ENCODE peak calls at places on chromosome 10, in seven cellular contexts. B is sigmoid colon; J is cardiac muscle cell; Q is MM.1S; Z is right cardiac atrium; K is uterus; X is CD8-positive, alpha-beta memory T cell. C is an unnamed sample.

GRCh38 chr10:33937987-33938386 is 603.5 kb upstream of the NRP1 start:
- DNase-seq in Z (no peak), K (no peak), B (no peak), Q (no peak), J (no peak), X (no peak), C (no peak)

GRCh38 chr10:132570771-132571564 is 33.4 kb downstream of the INPP5A start:
- DNase-seq in J (no peak), X (no peak), K (no peak), Q (peak; percentile 69), Z (peak; percentile 65), B (no peak), C (no peak)

GRCh38 chr10:20839141-20839540 is 58.0 kb downstream of the NEBL start:
- DNase-seq in X (no peak), K (no peak), J (no peak), B (no peak), Q (no peak), Z (no peak), C (no peak)

GRCh38 chr10:112262556-112262955 is 20.6 kb upstream of the TECTB start:
- DNase-seq in Q (no peak), Z (no peak), B (no peak), K (no peak), J (peak; percentile 10), X (no peak), C (no peak)

GRCh38 chr10:98308602-98309365 is 40.8 kb upstream of the LOXL4 start:
- DNase-seq in Q (no peak), K (no peak), B (no peak), J (no peak), Z (no peak), X (no peak), C (no peak)

GRCh38 chr10:128414568-128414967 is 288.3 kb upstream of the MKI67 start:
- DNase-seq in X (no peak), K (no peak), J (no peak), Q (no peak), Z (no peak), B (no peak), C (no peak)

GRCh38 chr10:71927669-71928592 is 36.3 kb upstream of the CHST3 start:
- DNase-seq in K (no peak), J (peak; percentile 38), B (no peak), X (no peak), Q (no peak), Z (no peak), C (no peak)

GRCh38 chr10:47412869-47413268 is 28.8 kb upstream of the ZNF488 start:
- DNase-seq in J (peak; percentile 42), K (no peak), B (no peak), Q (no peak), Z (no peak), X (no peak), C (no peak)

GRCh38 chr10:46555713-46556514 is 544 bp downstream of the GPRIN2 start:
- DNase-seq in K (no peak), X (no peak), Z (peak; percentile 54), B (peak; percentile 66), Q (peak; percentile 1), J (no peak), C (no peak)

GRCh38 chr10:118041316-118041715 is 5.4 kb downstream of the RAB11FIP2 start:
- DNase-seq in X (no peak), Q (no peak), J (peak; percentile 66), B (no peak), Z (no peak), K (no peak), C (no peak)

GRCh38 chr10:27884185-27884630 is 114.7 kb downstream of the ODAD2 start:
- DNase-seq in J (no peak), K (no peak), Q (no peak), Z (no peak), X (no peak), B (no peak), C (no peak)

GRCh38 chr10:126597206-126597605 is 73.3 kb downstream of the C10orf90 start:
- DNase-seq in K (no peak), B (no peak), X (no peak), Z (no peak), J (no peak), Q (no peak), C (no peak)

GRCh38 chr10:102642553-102643345 is 1.5 kb upstream of the TRIM8 start:
- DNase-seq in B (peak; percentile 86), Q (peak; percentile 54), J (peak; percentile 48), Z (peak; percentile 90), X (no peak), K (peak; percentile 75), C (peak; percentile 38)

GRCh38 chr10:30980951-30981616 is 50.6 kb downstream of the ZNF438 start:
- DNase-seq in Z (peak; percentile 75), X (no peak), K (peak; percentile 76), Q (no peak), B (peak; percentile 91), J (peak; percentile 86), C (peak; percentile 68)

GRCh38 chr10:29807407-29807806 is 172.6 kb upstream of the SVIL start:
- DNase-seq in X (no peak), B (no peak), Q (no peak), J (peak; percentile 56), K (no peak), Z (no peak), C (no peak)

GRCh38 chr10:129320340-129320739 is 146.7 kb upstream of the MGMT start:
- DNase-seq in J (peak; percentile 11), B (no peak), Q (no peak), Z (no peak), X (no peak), K (no peak), C (no peak)

GRCh38 chr10:97066877-97067555 is 118.7 kb downstream of the SLIT1 start:
- DNase-seq in K (no peak), B (no peak), Z (no peak), X (no peak), J (no peak), Q (no peak), C (no peak)

GRCh38 chr10:116132716-116133420 is 140.1 kb downstream of the GFRA1 start:
- DNase-seq in B (no peak), K (no peak), Z (no peak), J (no peak), Q (no peak), X (no peak), C (no peak)

GRCh38 chr10:112811741-112812551 is 138.1 kb upstream of the TCF7L2 start:
- DNase-seq in B (no peak), X (no peak), Q (no peak), J (peak; percentile 92), Z (peak; percentile 79), K (no peak), C (peak; percentile 88)

GRCh38 chr10:70357447-70358035 is 24.9 kb downstream of the LRRC20 start:
- DNase-seq in J (no peak), B (no peak), Z (no peak), K (no peak), X (no peak), Q (no peak), C (no peak)

GRCh38 chr10:110074298-110074697 is 66.5 kb downstream of the ADD3 start:
- DNase-seq in Z (no peak), J (peak; percentile 74), B (no peak), Q (no peak), X (no peak), K (no peak), C (peak; percentile 38)
- H3K4me1 ChIP-seq in Z (peaks cover 14% of the 10 kb centered on the region), J (peaks cover 81% of the 10 kb centered on the region), B (no peaks in the 10 kb centered on the region), Q (peaks cover 51% of the 10 kb centered on the region), X (peaks cover 92% of the 10 kb centered on the region), K (no peaks in the 10 kb centered on the region), C (peaks cover 57% of the 10 kb centered on the region)

DNA sequence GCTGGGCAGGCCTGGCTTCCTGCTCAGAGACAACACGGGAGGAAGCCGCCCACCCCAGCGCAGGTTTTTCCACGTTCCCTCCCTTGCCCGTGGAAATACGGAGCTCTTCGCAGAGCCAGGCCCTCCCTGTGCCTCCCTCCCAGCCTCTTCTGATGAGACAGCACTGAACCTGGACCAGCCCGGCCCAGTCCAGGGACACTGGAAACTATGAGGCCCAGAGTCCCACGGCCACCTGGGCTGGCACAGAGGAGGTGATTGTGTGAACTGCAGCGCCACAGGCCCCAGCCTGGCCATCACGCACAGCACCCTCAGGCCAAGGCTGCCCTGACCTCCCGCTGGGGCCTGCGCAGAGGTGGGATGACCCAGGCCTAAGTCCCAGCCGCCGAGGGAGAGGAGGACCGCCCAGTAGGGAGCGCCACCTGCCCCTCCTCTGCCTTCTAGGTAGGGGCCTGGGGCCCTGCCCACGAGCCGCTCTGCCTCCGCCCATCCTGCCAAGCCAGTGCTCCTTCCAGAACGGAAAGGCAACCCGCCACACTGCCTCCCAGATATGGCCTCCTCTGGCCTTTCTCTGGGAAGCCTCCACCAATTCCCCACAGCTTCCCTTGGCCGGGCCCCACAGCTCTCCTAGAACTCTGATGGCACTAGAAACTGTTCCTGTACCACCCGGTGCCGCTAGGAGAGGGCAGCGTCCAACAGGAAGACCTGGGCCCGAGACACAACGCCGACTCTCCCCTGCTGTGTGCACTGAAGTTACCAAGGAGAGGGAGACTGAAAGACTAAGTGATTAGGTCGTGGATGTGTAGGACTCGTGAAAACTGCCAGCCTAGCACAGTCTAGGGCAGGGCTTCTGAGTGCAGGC is 57.2 kb downstream of the PROSER2 start:
- DNase-seq in Q (no peak), B (no peak), J (no peak), X (no peak), K (no peak), Z (no peak), C (no peak)
- H3K4me3 ChIP-seq in Q (no peak overlapping the region), B (no peak overlapping the region), J (no peak overlapping the region), X (no peak overlapping the region), K (no peak overlapping the region), Z (no peak overlapping the region), C (no peak overlapping the region)

GRCh38 chr10:79980711-79981110 is 31.8 kb upstream of the SFTPD start:
- DNase-seq in B (no peak), J (no peak), Z (no peak), X (no peak), Q (no peak), K (no peak), C (no peak)
- H3K27ac ChIP-seq in B (no peak overlapping the region), J (no peak overlapping the region), Z (no peak overlapping the region), X (no peak overlapping the region), Q (no peak overlapping the region), K (no peak overlapping the region), C (peak overlapping the region; percentile 56)

GRCh38 chr10:3484306-3485187 is 300.5 kb downstream of the KLF6 start:
- DNase-seq in Q (no peak), K (no peak), Z (no peak), B (no peak), X (no peak), J (peak; percentile 55), C (no peak)

GRCh38 chr10:3491571-3491970 is 293.4 kb downstream of the KLF6 start:
- DNase-seq in K (no peak), X (no peak), Q (no peak), J (no peak), B (no peak), Z (no peak), C (no peak)

GRCh38 chr10:3486346-3487065 is 298.5 kb downstream of the KLF6 start:
- DNase-seq in K (no peak), J (no peak), Z (no peak), X (no peak), B (no peak), Q (no peak), C (no peak)

GRCh38 chr10:3485287-3485686 is 299.7 kb downstream of the KLF6 start:
- DNase-seq in Q (no peak), B (no peak), Z (no peak), K (no peak), X (no peak), J (no peak), C (no peak)

GRCh38 chr10:3487228-3487627 is 297.8 kb downstream of the KLF6 start:
- DNase-seq in K (no peak), X (no peak), B (no peak), Q (no peak), Z (no peak), J (no peak), C (no peak)
- H3K4me1 ChIP-seq in K (no peaks in the 10 kb centered on the region), X (peaks cover 15% of the 10 kb centered on the region), B (no peaks in the 10 kb centered on the region), Q (no peaks in the 10 kb centered on the region), Z (no peaks in the 10 kb centered on the region), J (peaks cover 9% of the 10 kb centered on the region), C (no peaks in the 10 kb centered on the region)

C was measured in SJCRH30.